ENCODE peak calls at places on chromosomes 12 and 14, in seven cellular contexts. M, X, F, B, K, Z and L are unnamed samples.

GRCh38 chr12:69161835-69162234 is 77.5 kb upstream of the CPSF6 start:
- DNase-seq in Z (no peak), F (no peak), M (no peak), X (peak; percentile 19), K (no peak), B (no peak), L (peak; percentile 15)

GRCh38 chr14:21846227-21846885 is 172.7 kb upstream of the OR4E1 start:
- DNase-seq in B (peak; percentile 13), M (peak; percentile 52), F (peak; percentile 28), K (no peak), Z (peak; percentile 63), X (peak; percentile 19), L (peak; percentile 72)

GRCh38 chr12:95215925-95216324 is 1.3 kb downstream of the FGD6 start:
- DNase-seq in Z (no peak), K (no peak), B (peak; percentile 78), F (no peak), M (no peak), X (no peak), L (peak; percentile 53)

GRCh38 chr12:132486168-132486567 is 3.8 kb upstream of the FBRSL1 start:
- DNase-seq in X (no peak), F (no peak), Z (no peak), B (no peak), K (no peak), M (no peak), L (no peak)

GRCh38 chr12:51419473-51420228 is 5.0 kb upstream of the SLC4A8 start:
- DNase-seq in M (no peak), Z (no peak), K (no peak), F (no peak), X (peak; percentile 25), B (no peak), L (peak; percentile 30)

GRCh38 chr12:7915911-7916403 is 20.0 kb downstream of the SLC2A3 start:
- DNase-seq in M (no peak), K (no peak), X (no peak), F (no peak), B (no peak), Z (no peak), L (no peak)

GRCh38 chr12:2959508-2960431 is 573 bp downstream of the TEAD4 start:
- DNase-seq in K (peak; percentile 34), X (peak; percentile 65), F (peak; percentile 67), Z (peak; percentile 32), B (peak; percentile 72), M (no peak), L (peak; percentile 72)

GRCh38 chr12:66066071-66066928 is 64.2 kb downstream of the LLPH start:
- DNase-seq in Z (no peak), F (no peak), X (no peak), M (no peak), B (peak; percentile 20), K (no peak), L (peak; percentile 99)

GRCh38 chr14:96756745-96757144 is 40.4 kb upstream of the VRK1 start:
- DNase-seq in B (no peak), F (no peak), Z (no peak), K (no peak), M (no peak), X (peak; percentile 26), L (no peak)

GRCh38 chr12:122721057-122721545 is 4.5 kb upstream of the HCAR3 start:
- DNase-seq in Z (no peak), B (peak; percentile 47), X (no peak), F (peak; percentile 38), M (no peak), K (no peak), L (no peak)

GRCh38 chr12:119942386-119942785 is 46.6 kb upstream of the BICDL1 start:
- DNase-seq in F (no peak), Z (peak; percentile 86), M (no peak), B (no peak), K (no peak), X (no peak), L (no peak)

GRCh38 chr14:84085493-84085892 is 1444.5 kb upstream of the FLRT2 start:
- DNase-seq in X (no peak), B (no peak), K (no peak), F (no peak), Z (no peak), M (no peak), L (no peak)

GRCh38 chr12:59030415-59030814 is 110.1 kb upstream of the LRIG3 start:
- DNase-seq in Z (no peak), K (no peak), X (no peak), F (no peak), M (no peak), B (no peak), L (no peak)

GRCh38 chr14:63204407-63205280 is at the start of gene RHOJ:
- DNase-seq in Z (peak; percentile 43), F (no peak), B (no peak), X (no peak), K (peak; percentile 22), M (no peak), L (peak; percentile 77)

GRCh38 chr12:101616027-101616494 is 21.3 kb downstream of the MYBPC1 start:
- DNase-seq in F (no peak), X (no peak), K (no peak), M (no peak), Z (no peak), B (peak; percentile 13), L (peak; percentile 50)

GRCh38 chr14:96168581-96168980 is 36.1 kb upstream of the BDKRB2 start:
- DNase-seq in F (no peak), X (no peak), Z (no peak), K (no peak), M (no peak), B (no peak), L (no peak)

GRCh38 chr12:122515275-122515674 is 11.5 kb downstream of the RSRC2 start:
- DNase-seq in K (no peak), X (no peak), Z (no peak), M (no peak), B (no peak), F (no peak), L (no peak)

GRCh38 chr12:126570571-126570970 is 1505.3 kb downstream of the AACS start:
- DNase-seq in M (no peak), B (no peak), X (no peak), Z (no peak), F (no peak), K (no peak), L (peak; percentile 9)

GRCh38 chr14:89422181-89422951 is 5.3 kb upstream of the FOXN3 start:
- DNase-seq in Z (no peak), B (no peak), M (no peak), F (peak; percentile 8), X (no peak), K (no peak), L (no peak)

GRCh38 chr12:115998119-115998633 is 279.3 kb downstream of the MED13L start:
- DNase-seq in K (no peak), F (peak; percentile 2), X (peak; percentile 31), Z (no peak), M (no peak), B (peak; percentile 70), L (peak; percentile 75)

GRCh38 chr12:111201036-111201435 is 167.9 kb downstream of the PHETA1 start:
- DNase-seq in F (no peak), X (no peak), B (no peak), M (no peak), K (no peak), Z (no peak), L (peak; percentile 38)

DNA sequence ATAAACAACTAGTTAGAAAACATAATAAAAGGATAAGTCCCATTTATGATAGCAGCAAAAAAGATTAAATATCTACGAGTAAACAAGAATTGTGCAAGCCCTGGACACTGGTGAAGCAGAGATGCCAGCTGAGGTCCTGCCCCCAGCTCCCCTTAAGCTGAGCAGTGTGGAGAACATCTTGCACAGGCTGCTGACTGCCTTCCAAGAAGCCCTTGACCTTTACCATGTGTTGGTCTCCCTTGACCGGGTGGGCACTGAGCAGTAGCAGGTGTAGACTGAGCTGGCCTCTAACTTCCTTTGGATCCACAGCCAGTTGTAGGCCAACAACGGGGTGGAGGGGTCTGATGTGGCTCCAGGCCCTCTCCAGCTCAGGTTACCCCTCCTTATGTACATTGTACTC is 47.7 kb upstream of the PAPLN start:
- DNase-seq in B (no peak), M (no peak), K (no peak), Z (no peak), F (no peak), X (no peak), L (no peak)
- TF ChIP-seq CTCF in B (no peak), M (no peak), K (no peak), Z (no peak), F (no peak), X (no peak), L (no peak)

GRCh38 chr12:26120561-26121274 is 4.1 kb downstream of the BHLHE41 start:
- DNase-seq in F (no peak), B (no peak), K (no peak), Z (no peak), M (no peak), X (no peak), L (no peak)
- H3K27me3 ChIP-seq in F (no peaks in the 10 kb centered on the region), B (peaks cover 14% of the 10 kb centered on the region), K (no peaks in the 10 kb centered on the region), Z (no peaks in the 10 kb centered on the region), M (peaks cover 27% of the 10 kb centered on the region), X (peaks cover 34% of the 10 kb centered on the region), L (peaks cover 22% of the 10 kb centered on the region)

GRCh38 chr12:53006810-53007742 is 820 bp downstream of the EIF4B start:
- DNase-seq in F (peak; percentile 58), K (peak; percentile 65), X (peak; percentile 87), B (peak; percentile 67), M (peak; percentile 58), Z (peak; percentile 88), L (peak; percentile 91)

GRCh38 chr12:53010955-53011354 is 4.7 kb downstream of the EIF4B start:
- DNase-seq in K (no peak), Z (no peak), F (no peak), B (no peak), M (no peak), X (no peak), L (no peak)

GRCh38 chr12:53012928-53013327 is 6.7 kb downstream of the EIF4B start:
- DNase-seq in K (no peak), B (no peak), X (no peak), Z (no peak), M (no peak), F (no peak), L (no peak)

GRCh38 chr12:53014709-53015108 is 8.5 kb downstream of the EIF4B start:
- DNase-seq in K (no peak), M (no peak), B (no peak), F (no peak), Z (no peak), X (no peak), L (no peak)

DNA sequence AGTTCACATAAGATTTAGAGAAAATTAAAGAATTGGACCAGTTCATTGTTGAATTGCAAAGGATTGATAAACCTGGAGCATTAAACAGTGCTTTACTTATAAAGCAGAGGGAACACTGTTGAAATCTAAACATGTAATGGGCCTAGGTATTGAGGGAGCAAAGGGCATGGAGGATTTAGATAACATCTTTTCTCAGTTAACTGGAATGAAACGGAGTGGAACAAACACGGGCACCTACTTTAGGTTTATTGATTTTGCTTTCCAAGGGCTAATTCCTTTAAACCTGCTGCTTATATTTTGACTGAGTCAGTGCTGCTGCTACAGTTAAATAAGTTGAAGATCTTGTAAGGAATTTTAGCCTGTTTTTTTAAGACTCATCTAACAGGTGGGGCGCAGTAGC is 5.6 kb downstream of the EIF4B start:
- DNase-seq in K (no peak), Z (no peak), M (no peak), F (no peak), B (no peak), X (no peak), L (no peak)
- H3K4me1 ChIP-seq in K (peaks cover 76% of the 10 kb centered on the region), Z (peaks cover 41% of the 10 kb centered on the region), M (peaks cover 50% of the 10 kb centered on the region), F (peaks cover 42% of the 10 kb centered on the region), B (peaks cover 28% of the 10 kb centered on the region), X (peaks cover 22% of the 10 kb centered on the region), L (peaks cover 29% of the 10 kb centered on the region)

GRCh38 chr12:18323159-18323558 is 61.8 kb downstream of the PIK3C2G start:
- DNase-seq in B (no peak), F (no peak), X (no peak), M (no peak), K (no peak), Z (no peak), L (no peak)

GRCh38 chr12:18320976-18321375 is 59.7 kb downstream of the PIK3C2G start:
- DNase-seq in Z (no peak), X (no peak), K (no peak), B (no peak), F (no peak), M (no peak), L (no peak)

GRCh38 chr12:18320036-18320617 is 58.8 kb downstream of the PIK3C2G start:
- DNase-seq in M (no peak), X (peak; percentile 8), F (peak; percentile 50), K (no peak), Z (no peak), B (peak; percentile 48), L (peak; percentile 78)
- TF ChIP-seq CTCF in M (no peak), X (peak; percentile 22), F (peak; percentile 59), K (peak; percentile 62), Z (peak; percentile 20), B (peak; percentile 38), L (peak; percentile 67)